ENCODE peak calls at places on chromosomes 5 and 9, in four cellular contexts. One of them, this sample, is unnamed.
A peak's percentile ranks its signal among the peaks of the same experiment; 100 is the strongest.

GRCh38 chr9:34375901-34376595 is 650 bp downstream of the MYORG start:
- DNase-seq in PC-9: peak; percentile 45
- DNase-seq in K562: peak; percentile 47
- DNase-seq in neural progenitor cell: peak; percentile 45
- DNase-seq in this sample: peak; percentile 54

GRCh38 chr9:120745278-120745677 is 31.0 kb upstream of the MEGF9 start:
- DNase-seq in PC-9: no peak
- DNase-seq in K562: no peak
- DNase-seq in neural progenitor cell: no peak
- DNase-seq in this sample: no peak

GRCh38 chr9:71886015-71886414 is 25.0 kb downstream of the ABHD17B start:
- DNase-seq in PC-9: no peak
- DNase-seq in K562: no peak
- DNase-seq in neural progenitor cell: no peak
- DNase-seq in this sample: no peak

GRCh38 chr5:43775000-43775399 is 172.0 kb downstream of the NNT start:
- DNase-seq in PC-9: peak; percentile 18
- DNase-seq in K562: no peak
- DNase-seq in neural progenitor cell: no peak
- DNase-seq in this sample: no peak

GRCh38 chr5:134446938-134447337 is 35.3 kb upstream of the CDKN2AIPNL start:
- DNase-seq in PC-9: no peak
- DNase-seq in K562: no peak
- DNase-seq in neural progenitor cell: no peak
- DNase-seq in this sample: no peak

GRCh38 chr5:173229966-173230740 is 4.9 kb downstream of the NKX2-5 start:
- DNase-seq in PC-9: no peak
- DNase-seq in K562: no peak
- DNase-seq in neural progenitor cell: peak; percentile 27
- DNase-seq in this sample: no peak

GRCh38 chr5:1548702-1549523 is 25.2 kb upstream of the LPCAT1 start:
- DNase-seq in PC-9: peak; percentile 51
- DNase-seq in K562: no peak
- DNase-seq in neural progenitor cell: no peak
- DNase-seq in this sample: no peak

GRCh38 chr5:73122875-73123810 is 2.8 kb downstream of the TMEM171 start:
- DNase-seq in PC-9: peak; percentile 84
- DNase-seq in K562: no peak
- DNase-seq in neural progenitor cell: peak; percentile 20
- DNase-seq in this sample: peak; percentile 21

GRCh38 chr5:16901038-16901644 is 34.9 kb downstream of the MYO10 start:
- DNase-seq in PC-9: no peak
- DNase-seq in K562: no peak
- DNase-seq in neural progenitor cell: peak; percentile 40
- DNase-seq in this sample: no peak

GRCh38 chr5:33944543-33945132 is 8.5 kb downstream of the RXFP3 start:
- DNase-seq in PC-9: no peak
- DNase-seq in K562: no peak
- DNase-seq in neural progenitor cell: no peak
- DNase-seq in this sample: no peak

GRCh38 chr9:16023466-16023865 is 470.6 kb downstream of the CCDC171 start:
- DNase-seq in PC-9: no peak
- DNase-seq in K562: no peak
- DNase-seq in neural progenitor cell: no peak
- DNase-seq in this sample: peak; percentile 79

GRCh38 chr5:132463808-132464154 is 26.8 kb downstream of the IRF1 start:
- DNase-seq in PC-9: no peak
- DNase-seq in K562: no peak
- DNase-seq in neural progenitor cell: no peak
- DNase-seq in this sample: no peak
- H3K4me3 ChIP-seq in PC-9: no peak overlapping the region
- H3K4me3 ChIP-seq in K562: no peak overlapping the region
- H3K4me3 ChIP-seq in neural progenitor cell: no peak overlapping the region
- H3K4me3 ChIP-seq in this sample: no peak overlapping the region

GRCh38 chr5:36879274-36880033 is 2.9 kb downstream of the NIPBL start:
- DNase-seq in PC-9: no peak
- DNase-seq in K562: no peak
- DNase-seq in neural progenitor cell: no peak
- DNase-seq in this sample: no peak

GRCh38 chr5:36876389-36876964 is at the start of gene NIPBL:
- DNase-seq in PC-9: peak; percentile 89
- DNase-seq in K562: peak; percentile 98
- DNase-seq in neural progenitor cell: peak; percentile 94
- DNase-seq in this sample: peak; percentile 94

GRCh38 chr5:36876965-36877666 is 547 bp downstream of the NIPBL start:
- DNase-seq in PC-9: peak; percentile 56
- DNase-seq in K562: peak; percentile 76
- DNase-seq in neural progenitor cell: peak; percentile 87
- DNase-seq in this sample: peak; percentile 48

GRCh38 chr5:36878421-36879088 is 2.0 kb downstream of the NIPBL start:
- DNase-seq in PC-9: no peak
- DNase-seq in K562: peak; percentile 82
- DNase-seq in neural progenitor cell: peak; percentile 92
- DNase-seq in this sample: peak; percentile 56

DNA sequence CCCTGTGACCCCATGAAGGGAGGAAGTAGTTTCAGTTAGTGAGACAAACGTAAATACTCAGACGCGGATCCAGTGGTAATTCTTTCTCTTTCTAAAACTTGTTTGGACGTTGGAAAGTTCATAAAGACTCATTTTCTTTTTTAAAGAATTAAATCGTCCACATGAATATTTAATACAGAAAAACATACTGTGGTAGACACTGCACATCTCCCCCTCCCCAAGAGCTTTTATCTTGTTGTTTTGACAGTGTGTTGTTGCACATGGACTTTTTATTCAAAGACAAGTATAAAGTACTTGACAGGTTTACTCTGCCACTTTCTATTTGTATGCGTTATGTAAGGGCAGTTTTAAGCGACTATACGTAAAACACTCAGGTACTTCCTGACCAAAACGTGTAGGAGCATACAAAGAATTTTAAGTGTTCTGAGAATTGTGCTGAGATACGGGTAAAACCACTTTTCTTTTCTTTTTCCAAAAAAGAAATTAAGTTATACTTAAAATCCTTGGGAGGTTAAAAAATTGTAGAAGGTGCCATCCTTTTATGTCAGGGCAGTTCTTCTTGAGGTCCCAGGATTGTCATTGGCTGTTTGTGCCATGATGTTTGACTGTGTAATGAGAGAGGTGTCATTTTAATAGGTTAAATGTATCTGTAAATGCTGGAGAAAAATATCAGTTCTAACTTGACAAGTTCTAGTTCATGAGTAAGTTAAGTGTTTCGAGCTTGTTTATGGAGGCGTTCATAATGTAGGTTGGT is 1.3 kb downstream of the NIPBL start:
- DNase-seq in PC-9: peak; percentile 71
- DNase-seq in K562: peak; percentile 59
- DNase-seq in neural progenitor cell: peak; percentile 16
- DNase-seq in this sample: peak; percentile 55
- TF ChIP-seq EZH2 in PC-9: no peak
- TF ChIP-seq EZH2 in K562: no peak
- TF ChIP-seq EZH2 in neural progenitor cell: no peak
- TF ChIP-seq EZH2 in this sample: no peak

GRCh38 chr9:92190536-92190790 is 75.2 kb upstream of the SPTLC1 start:
- DNase-seq in PC-9: no peak
- DNase-seq in K562: no peak
- DNase-seq in neural progenitor cell: no peak
- DNase-seq in this sample: no peak

GRCh38 chr9:92189782-92190535 is 74.7 kb upstream of the SPTLC1 start:
- DNase-seq in PC-9: no peak
- DNase-seq in K562: no peak
- DNase-seq in neural progenitor cell: peak; percentile 67
- DNase-seq in this sample: no peak

GRCh38 chr9:92187989-92188714 is 72.9 kb upstream of the SPTLC1 start:
- DNase-seq in PC-9: no peak
- DNase-seq in K562: no peak
- DNase-seq in neural progenitor cell: no peak
- DNase-seq in this sample: peak; percentile 4

GRCh38 chr9:92187390-92187789 is 72.2 kb upstream of the SPTLC1 start:
- DNase-seq in PC-9: no peak
- DNase-seq in K562: no peak
- DNase-seq in neural progenitor cell: no peak
- DNase-seq in this sample: no peak

GRCh38 chr9:92188969-92189781 is 74.0 kb upstream of the SPTLC1 start:
- DNase-seq in PC-9: no peak
- DNase-seq in K562: no peak
- DNase-seq in neural progenitor cell: no peak
- DNase-seq in this sample: no peak
- H3K4me3 ChIP-seq in PC-9: no peak overlapping the region
- H3K4me3 ChIP-seq in K562: no peak overlapping the region
- H3K4me3 ChIP-seq in neural progenitor cell: no peak overlapping the region
- H3K4me3 ChIP-seq in this sample: no peak overlapping the region

GRCh38 chr5:142357469-142358090 is 32.8 kb upstream of the SPRY4 start:
- DNase-seq in PC-9: no peak
- DNase-seq in K562: no peak
- DNase-seq in neural progenitor cell: no peak
- DNase-seq in this sample: no peak

GRCh38 chr5:142358648-142359047 is 33.8 kb upstream of the SPRY4 start:
- DNase-seq in PC-9: no peak
- DNase-seq in K562: no peak
- DNase-seq in neural progenitor cell: no peak
- DNase-seq in this sample: no peak

GRCh38 chr5:142358121-142358520 is 33.3 kb upstream of the SPRY4 start:
- DNase-seq in PC-9: no peak
- DNase-seq in K562: no peak
- DNase-seq in neural progenitor cell: no peak
- DNase-seq in this sample: no peak

GRCh38 chr5:142360607-142361120 is 35.8 kb upstream of the SPRY4 start:
- DNase-seq in PC-9: peak; percentile 69
- DNase-seq in K562: peak; percentile 64
- DNase-seq in neural progenitor cell: peak; percentile 56
- DNase-seq in this sample: peak; percentile 75

DNA sequence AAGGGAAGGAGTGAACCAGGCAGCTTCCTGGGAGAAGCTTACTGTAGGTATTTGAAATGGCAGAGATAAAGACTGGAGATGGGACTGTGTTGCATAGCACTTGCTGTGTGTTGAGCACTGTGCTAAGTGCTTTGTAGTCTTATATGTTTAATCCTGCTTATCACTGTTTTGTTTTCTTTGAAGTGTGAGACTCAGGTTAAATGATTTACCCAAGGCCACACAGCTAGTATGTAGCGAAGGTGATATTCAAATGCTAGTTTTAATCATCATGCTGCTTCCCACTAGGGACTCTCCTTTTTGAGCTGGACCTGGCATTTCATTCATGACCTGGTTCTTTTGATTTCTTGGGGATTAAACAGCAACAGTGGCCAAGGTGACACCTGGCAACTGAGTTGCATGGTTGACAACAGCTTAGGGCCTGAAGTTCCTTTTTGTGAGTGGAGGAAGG is 35.3 kb upstream of the SPRY4 start:
- DNase-seq in PC-9: no peak
- DNase-seq in K562: no peak
- DNase-seq in neural progenitor cell: no peak
- DNase-seq in this sample: no peak
- TF ChIP-seq EZH2 in PC-9: no peak
- TF ChIP-seq EZH2 in K562: no peak
- TF ChIP-seq EZH2 in neural progenitor cell: no peak
- TF ChIP-seq EZH2 in this sample: no peak

GRCh38 chr9:136665704-136666363 is 3.1 kb downstream of the EGFL7 start:
- DNase-seq in PC-9: no peak
- DNase-seq in K562: peak; percentile 65
- DNase-seq in neural progenitor cell: peak; percentile 70
- DNase-seq in this sample: no peak
- H3K4me3 ChIP-seq in PC-9: peak overlapping the region; percentile 48
- H3K4me3 ChIP-seq in K562: peak overlapping the region; percentile 81
- H3K4me3 ChIP-seq in neural progenitor cell: peak overlapping the region; percentile 53
- H3K4me3 ChIP-seq in this sample: peak overlapping the region; percentile 42

This sample was measured in PC-3.